ENCODE peak calls at places on chromosomes 6 and 20, in four cellular contexts. H is K562, F is WTC11, J is HepG2. C is an unnamed sample.

GRCh38 chr6:92408350-92408749 is 1011.0 kb downstream of the EPHA7 start:
- DNase-seq in H (no peak), F (no peak), J (no peak), C (no peak)

GRCh38 chr6:24935323-24935722 is 437 bp downstream of the RIPOR2 start:
- DNase-seq in H (no peak), F (no peak), J (no peak), C (no peak)

GRCh38 chr6:170112583-170112860 is 178.4 kb downstream of the DLL1 start:
- DNase-seq in H (no peak), F (no peak), J (no peak), C (no peak)

GRCh38 chr20:54026300-54027064 is 43.9 kb downstream of the BCAS1 start:
- DNase-seq in H (no peak), F (no peak), J (no peak), C (no peak)

GRCh38 chr6:3744211-3744900 is 7.2 kb downstream of the PXDC1 start:
- DNase-seq in H (no peak), F (no peak), J (no peak), C (no peak)

GRCh38 chr6:13012977-13013680 is 296.6 kb downstream of the PHACTR1 start:
- DNase-seq in H (no peak), F (peak), J (no peak), C (peak)

GRCh38 chr6:24919404-24919892 is 16.3 kb downstream of the RIPOR2 start:
- DNase-seq in H (no peak), F (no peak), J (no peak), C (no peak)

GRCh38 chr20:19737025-19737424 is 21.0 kb upstream of the RIN2 start:
- DNase-seq in H (no peak), F (no peak), J (peak), C (no peak)

GRCh38 chr6:108464506-108465084 is 96.1 kb upstream of the FOXO3 start:
- DNase-seq in H (no peak), F (no peak), J (peak), C (no peak)

GRCh38 chr6:108831104-108831503 is 17.1 kb upstream of the ARMC2 start:
- DNase-seq in H (no peak), F (no peak), J (no peak), C (no peak)

GRCh38 chr6:150395388-150396009 is 26.7 kb downstream of the IYD start:
- DNase-seq in H (peak), F (peak), J (peak), C (peak)

GRCh38 chr6:139625998-139626975 is 251.8 kb upstream of the CITED2 start:
- DNase-seq in H (no peak), F (no peak), J (peak), C (no peak)

GRCh38 chr6:12895721-12896120 is 179.2 kb downstream of the PHACTR1 start:
- DNase-seq in H (no peak), F (no peak), J (no peak), C (no peak)

GRCh38 chr20:20680991-20681508 is 31.4 kb downstream of the RALGAPA2 start:
- DNase-seq in H (no peak), F (no peak), J (no peak), C (no peak)

GRCh38 chr20:36802326-36803223 is 29.0 kb upstream of the DSN1 start:
- DNase-seq in H (no peak), F (no peak), J (no peak), C (no peak)

GRCh38 chr20:33650753-33651561 is 11.2 kb upstream of the C20orf144 start:
- DNase-seq in H (no peak), F (no peak), J (no peak), C (no peak)

GRCh38 chr6:100617633-100618348 is 153.1 kb upstream of the SIM1 start:
- DNase-seq in H (no peak), F (no peak), J (no peak), C (no peak)

GRCh38 chr6:157201083-157201482 is 122.2 kb downstream of the TMEM242 start:
- DNase-seq in H (no peak), F (no peak), J (no peak), C (no peak)

GRCh38 chr6:157200611-157201010 is 122.7 kb downstream of the TMEM242 start:
- DNase-seq in H (no peak), F (no peak), J (no peak), C (no peak)

GRCh38 chr6:157203764-157204163 is 119.6 kb downstream of the TMEM242 start:
- DNase-seq in H (no peak), F (no peak), J (no peak), C (no peak)

GRCh38 chr6:157205473-157206358 is 117.6 kb downstream of the TMEM242 start:
- DNase-seq in H (no peak), F (no peak), J (no peak), C (no peak)

DNA sequence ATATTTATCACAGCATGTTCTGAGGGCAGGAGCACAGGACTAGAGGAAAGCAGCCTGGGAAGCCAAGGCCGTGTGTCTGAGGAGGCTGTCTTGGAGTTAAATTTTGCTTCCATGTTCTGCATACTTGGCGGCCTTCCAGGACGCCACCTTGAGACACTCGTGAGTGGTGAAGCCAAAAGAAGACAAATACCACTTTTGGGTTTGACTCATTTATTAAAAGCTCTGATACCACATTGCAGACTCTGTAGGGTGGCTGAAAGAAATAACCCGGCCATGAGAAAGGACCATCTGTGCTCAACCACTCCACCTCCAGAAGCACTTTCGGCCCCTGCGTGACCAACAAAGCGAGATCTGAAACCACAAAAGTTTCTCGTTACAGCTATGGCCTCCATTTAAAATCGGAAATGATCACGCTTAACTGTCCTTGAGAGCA is 120.0 kb downstream of the TMEM242 start:
- DNase-seq in H (no peak), F (no peak), J (no peak), C (no peak)
- TF ChIP-seq ELF4 in H (no peak), F (no peak), J (no peak), C (no peak)

GRCh38 chr20:49384437-49385434 is 97.7 kb downstream of the KCNB1 start:
- DNase-seq in H (peak), F (peak), J (peak), C (peak)

GRCh38 chr20:49388790-49389189 is 93.7 kb downstream of the KCNB1 start:
- DNase-seq in H (no peak), F (no peak), J (no peak), C (no peak)

GRCh38 chr20:49386848-49387605 is 95.4 kb downstream of the KCNB1 start:
- DNase-seq in H (no peak), F (no peak), J (no peak), C (no peak)

GRCh38 chr20:49387606-49387939 is 94.9 kb downstream of the KCNB1 start:
- DNase-seq in H (no peak), F (no peak), J (no peak), C (no peak)

GRCh38 chr20:49385471-49385870 is 97.0 kb downstream of the KCNB1 start:
- DNase-seq in H (peak), F (no peak), J (peak), C (peak)
- TF ChIP-seq ELF4 in H (no peak), F (no peak), J (no peak), C (no peak)

DNA sequence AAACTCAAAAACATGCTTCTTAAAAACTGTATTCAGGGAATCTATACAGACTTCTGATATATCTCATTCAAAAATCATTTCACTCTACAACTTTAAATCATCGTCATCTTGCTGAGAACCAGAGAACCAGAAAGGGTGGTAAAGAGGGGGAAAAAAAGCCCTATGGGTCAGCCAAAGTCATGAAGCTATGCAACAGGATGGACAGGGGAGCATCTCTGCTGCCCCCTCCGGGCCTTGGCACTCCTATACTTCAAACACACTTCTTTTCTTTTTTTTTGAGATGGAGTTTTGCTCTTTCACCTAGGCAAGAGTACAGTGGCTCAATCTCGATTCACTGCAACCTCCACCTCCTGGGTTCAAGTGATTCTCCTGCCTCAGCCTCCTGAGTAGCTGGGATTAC is 73.5 kb upstream of the NFATC2 start:
- DNase-seq in H (no peak), F (no peak), J (no peak), C (no peak)
- TF ChIP-seq ELF4 in H (no peak), F (no peak), J (no peak), C (no peak)

GRCh38 chr20:39124064-39124463 is 161.9 kb downstream of the DHX35 start:
- DNase-seq in H (no peak), F (no peak), J (no peak), C (no peak)
- TF ChIP-seq ELF4 in H (no peak), F (no peak), J (no peak), C (no peak)

GRCh38 chr20:25148181-25148981 is 47.1 kb upstream of the ENTPD6 start:
- DNase-seq in H (no peak), F (peak), J (no peak), C (no peak)
- TF ChIP-seq ELF4 in H (no peak), F (no peak), J (no peak), C (no peak)

C was measured in HEK293T.